ENCODE peak calls at places on chromosomes 5 and 9, in six cellular contexts. J, A, Q, X, D and G are unnamed samples.

GRCh38 chr5:139696894-139697658 is 48.9 kb downstream of the CXXC5 start:
- DNase-seq in J (peak; percentile 77), A (peak; percentile 85), Q (peak; percentile 91), X (peak; percentile 84), D (peak; percentile 63), G (peak; percentile 61)

GRCh38 chr5:14242447-14242846 is 99.3 kb downstream of the TRIO start:
- DNase-seq in J (no peak), A (no peak), Q (no peak), X (no peak), D (no peak), G (no peak)

GRCh38 chr5:65730910-65731309 is 8.9 kb downstream of the NLN start:
- DNase-seq in J (no peak), A (no peak), Q (peak; percentile 46), X (no peak), D (no peak), G (no peak)

GRCh38 chr5:149561848-149562247 is 10.6 kb upstream of the CSNK1A1 start:
- DNase-seq in J (no peak), A (no peak), Q (peak; percentile 98), X (no peak), D (no peak), G (no peak)

GRCh38 chr5:157689942-157690689 is 18.8 kb downstream of the C5orf52 start:
- DNase-seq in J (no peak), A (peak; percentile 18), Q (no peak), X (no peak), D (no peak), G (no peak)

GRCh38 chr5:142817961-142818431 is 47.8 kb downstream of the ARHGAP26 start:
- DNase-seq in J (no peak), A (no peak), Q (no peak), X (no peak), D (peak; percentile 73), G (no peak)

GRCh38 chr5:77379558-77380061 is 112.5 kb downstream of the WDR41 start:
- DNase-seq in J (no peak), A (no peak), Q (no peak), X (no peak), D (no peak), G (no peak)

GRCh38 chr9:35966433-35966832 is 8.5 kb upstream of the OR2S2 start:
- DNase-seq in J (no peak), A (no peak), Q (no peak), X (no peak), D (no peak), G (no peak)

GRCh38 chr9:105114956-105115728 is 129.3 kb upstream of the SLC44A1 start:
- DNase-seq in J (peak; percentile 30), A (no peak), Q (peak; percentile 33), X (peak; percentile 18), D (peak; percentile 42), G (no peak)

GRCh38 chr5:81247441-81247972 is 14.4 kb downstream of the CKMT2 start:
- DNase-seq in J (no peak), A (no peak), Q (peak; percentile 66), X (no peak), D (no peak), G (no peak)

GRCh38 chr5:127892467-127893207 is 189.4 kb downstream of the CCDC192 start:
- DNase-seq in J (no peak), A (no peak), Q (peak; percentile 68), X (no peak), D (no peak), G (no peak)

GRCh38 chr5:68711311-68712200 is 382.3 kb upstream of the SLC30A5 start:
- DNase-seq in J (peak; percentile 74), A (no peak), Q (no peak), X (no peak), D (no peak), G (no peak)

GRCh38 chr5:151195622-151196021 is 28.3 kb downstream of the CCDC69 start:
- DNase-seq in J (no peak), A (no peak), Q (no peak), X (no peak), D (no peak), G (no peak)

GRCh38 chr5:151196556-151197290 is 27.2 kb downstream of the CCDC69 start:
- DNase-seq in J (no peak), A (no peak), Q (no peak), X (no peak), D (no peak), G (no peak)

GRCh38 chr5:151189151-151189550 is 31.6 kb upstream of the ANXA6 start:
- DNase-seq in J (no peak), A (no peak), Q (no peak), X (no peak), D (no peak), G (no peak)

GRCh38 chr5:151192626-151193025 is 31.3 kb downstream of the CCDC69 start:
- DNase-seq in J (no peak), A (no peak), Q (no peak), X (no peak), D (no peak), G (no peak)

DNA sequence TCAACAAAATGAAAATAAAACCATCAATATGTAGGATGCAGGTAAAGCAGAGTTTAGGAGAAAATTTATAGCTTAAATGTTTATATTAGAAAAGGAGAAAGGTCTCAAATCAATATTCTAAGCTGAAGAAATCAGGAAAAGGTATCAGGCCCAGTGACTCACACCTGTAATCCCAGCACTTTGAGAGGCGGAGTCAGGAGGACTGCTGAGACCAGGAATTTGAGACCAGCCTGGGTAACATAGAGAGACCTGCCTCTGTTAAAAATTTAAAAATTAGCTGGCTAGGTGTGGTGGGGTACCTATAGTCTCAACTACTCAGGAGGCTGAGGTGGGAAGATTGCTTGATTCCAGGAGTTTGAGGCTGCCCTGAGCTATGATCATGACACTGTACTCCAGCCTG is 32.2 kb downstream of the CCDC69 start:
- DNase-seq in J (no peak), A (no peak), Q (no peak), X (no peak), D (no peak), G (no peak)
- H3K9me3 ChIP-seq in J (peaks cover 2% of the 10 kb centered on the region), A (peaks cover 19% of the 10 kb centered on the region), Q (peaks cover 3% of the 10 kb centered on the region), X (peaks cover 27% of the 10 kb centered on the region), D (peaks cover 8% of the 10 kb centered on the region), G (no peaks in the 10 kb centered on the region)

GRCh38 chr5:178931846-178932760 is 8.9 kb upstream of the ZNF454 start:
- DNase-seq in J (no peak), A (no peak), Q (no peak), X (no peak), D (no peak), G (no peak)
- H3K9me3 ChIP-seq in J (no peaks in the 10 kb centered on the region), A (peaks cover 99% of the 10 kb centered on the region), Q (peaks cover 64% of the 10 kb centered on the region), X (peaks cover 99% of the 10 kb centered on the region), D (peaks cover 100% of the 10 kb centered on the region), G (peaks cover 11% of the 10 kb centered on the region)

GRCh38 chr5:18050344-18050743 is 416.1 kb downstream of the TAF11L14 start:
- DNase-seq in J (no peak), A (no peak), Q (no peak), X (no peak), D (no peak), G (no peak)
- H3K9me3 ChIP-seq in J (no peaks in the 10 kb centered on the region), A (peaks cover 3% of the 10 kb centered on the region), Q (no peaks in the 10 kb centered on the region), X (peaks cover 2% of the 10 kb centered on the region), D (peaks cover 3% of the 10 kb centered on the region), G (peaks cover 2% of the 10 kb centered on the region)

GRCh38 chr9:129513282-129513681 is 107.6 kb downstream of the C9orf50 start:
- DNase-seq in J (no peak), A (no peak), Q (no peak), X (no peak), D (no peak), G (no peak)

GRCh38 chr9:129513856-129514496 is 106.9 kb downstream of the C9orf50 start:
- DNase-seq in J (no peak), A (no peak), Q (no peak), X (no peak), D (no peak), G (no peak)

GRCh38 chr9:129517006-129517405 is 103.9 kb downstream of the C9orf50 start:
- DNase-seq in J (no peak), A (no peak), Q (no peak), X (no peak), D (no peak), G (no peak)

GRCh38 chr9:129514497-129514867 is 106.4 kb downstream of the C9orf50 start:
- DNase-seq in J (no peak), A (no peak), Q (no peak), X (no peak), D (no peak), G (no peak)

GRCh38 chr9:129514891-129515290 is 106.0 kb downstream of the C9orf50 start:
- DNase-seq in J (no peak), A (no peak), Q (no peak), X (no peak), D (no peak), G (no peak)
- H3K9me3 ChIP-seq in J (peaks cover 57% of the 10 kb centered on the region), A (peaks cover 49% of the 10 kb centered on the region), Q (peaks cover 54% of the 10 kb centered on the region), X (peaks cover 33% of the 10 kb centered on the region), D (peaks cover 39% of the 10 kb centered on the region), G (peaks cover 26% of the 10 kb centered on the region)

DNA sequence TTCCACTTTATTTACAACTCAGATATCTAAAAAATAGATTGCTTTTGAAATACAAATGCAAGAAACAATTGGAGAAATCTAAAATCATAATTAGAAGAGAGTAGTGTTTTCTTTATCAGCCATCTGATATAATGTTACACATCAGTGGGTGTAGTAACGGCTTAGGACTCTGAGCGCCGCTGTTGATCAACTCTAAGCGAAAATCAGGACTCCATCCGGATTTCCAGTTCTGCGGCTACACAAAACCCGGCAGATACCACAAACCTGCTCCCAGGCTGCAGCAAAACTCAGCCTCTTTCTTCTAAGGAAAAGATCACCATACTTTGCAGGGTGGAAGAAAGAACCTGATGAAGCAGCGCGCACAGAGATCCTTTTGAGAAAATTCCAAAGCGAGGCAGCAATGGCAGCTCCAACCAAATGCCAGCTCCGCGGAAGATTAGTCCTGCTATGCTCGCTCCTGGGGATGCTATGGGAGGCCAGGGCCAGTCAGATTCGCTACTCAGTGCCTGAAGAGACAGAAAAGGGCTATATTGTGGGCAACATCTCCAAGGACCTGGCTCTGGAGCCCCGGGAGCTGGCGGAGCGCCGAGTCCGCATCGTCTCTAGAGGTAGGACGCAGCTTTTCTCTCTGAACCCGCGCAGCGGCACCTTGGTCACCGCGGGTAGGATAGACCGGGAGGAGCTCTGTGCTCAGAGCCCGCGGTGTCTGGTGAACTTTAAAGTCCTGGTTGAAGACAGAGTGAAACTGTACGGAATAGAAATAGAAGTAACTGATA is at the start of gene PCDHGA9:
- DNase-seq in J (peak; percentile 30), A (no peak), Q (peak; percentile 40), X (no peak), D (no peak), G (peak; percentile 27)
- H3K9me3 ChIP-seq in J (peaks cover 4% of the 10 kb centered on the region), A (peaks cover 93% of the 10 kb centered on the region), Q (peaks cover 51% of the 10 kb centered on the region), X (peaks cover 96% of the 10 kb centered on the region), D (peaks cover 96% of the 10 kb centered on the region), G (no peaks in the 10 kb centered on the region)